ENCODE peak calls at places on chromosomes 1 and 21, in seven cellular contexts. A, Q, C, J, P, D and E are unnamed samples.

GRCh38 chr21:45146301-45146700 is 71.9 kb downstream of the ADARB1 start:
- DNase-seq in A (peak; percentile 54), Q (no peak), C (no peak), J (peak; percentile 72), P (no peak), D (no peak), E (no peak)

GRCh38 chr1:224080082-224080774 is 33.7 kb upstream of the FBXO28 start:
- DNase-seq in A (no peak), Q (no peak), C (no peak), J (no peak), P (no peak), D (no peak), E (no peak)

GRCh38 chr1:7578206-7578605 is 192.9 kb upstream of the VAMP3 start:
- DNase-seq in A (peak; percentile 35), Q (no peak), C (no peak), J (peak; percentile 47), P (no peak), D (no peak), E (no peak)

GRCh38 chr1:25232027-25232865 is at the start of gene SYF2:
- DNase-seq in A (peak; percentile 96), Q (peak; percentile 89), C (peak; percentile 92), J (peak; percentile 96), P (peak; percentile 94), D (peak; percentile 97), E (peak; percentile 96)

GRCh38 chr21:14267071-14267470 is 51.1 kb downstream of the RBM11 start:
- DNase-seq in A (no peak), Q (no peak), C (no peak), J (no peak), P (no peak), D (no peak), E (no peak)

GRCh38 chr1:201346337-201346939 is 31.0 kb downstream of the TNNT2 start:
- DNase-seq in A (peak; percentile 27), Q (peak; percentile 33), C (no peak), J (no peak), P (no peak), D (peak; percentile 23), E (no peak)

GRCh38 chr1:94634977-94635416 is 93.4 kb upstream of the F3 start:
- DNase-seq in A (no peak), Q (no peak), C (no peak), J (no peak), P (no peak), D (no peak), E (no peak)

GRCh38 chr1:179550753-179551682 is 24.7 kb downstream of the NPHS2 start:
- DNase-seq in A (no peak), Q (no peak), C (no peak), J (no peak), P (no peak), D (no peak), E (no peak)

GRCh38 chr1:243745361-243745760 is 104.7 kb downstream of the AKT3 start:
- DNase-seq in A (no peak), Q (no peak), C (no peak), J (no peak), P (no peak), D (no peak), E (no peak)

GRCh38 chr1:9842781-9843575 is 19.2 kb upstream of the CLSTN1 start:
- DNase-seq in A (no peak), Q (no peak), C (no peak), J (no peak), P (no peak), D (no peak), E (no peak)
- H3K27ac ChIP-seq in A (no peak overlapping the region), Q (no peak overlapping the region), C (no peak overlapping the region), J (no peak overlapping the region), P (no peak overlapping the region), D (no peak overlapping the region), E (no peak overlapping the region)

GRCh38 chr1:192580351-192580962 is 4.9 kb downstream of the RGS1 start:
- DNase-seq in A (no peak), Q (peak; percentile 52), C (no peak), J (no peak), P (no peak), D (peak; percentile 48), E (peak; percentile 46)
- H3K4me3 ChIP-seq in A (no peak overlapping the region), Q (no peak overlapping the region), C (no peak overlapping the region), J (no peak overlapping the region), P (no peak overlapping the region), D (no peak overlapping the region), E (peak overlapping the region; percentile 97)

DNA sequence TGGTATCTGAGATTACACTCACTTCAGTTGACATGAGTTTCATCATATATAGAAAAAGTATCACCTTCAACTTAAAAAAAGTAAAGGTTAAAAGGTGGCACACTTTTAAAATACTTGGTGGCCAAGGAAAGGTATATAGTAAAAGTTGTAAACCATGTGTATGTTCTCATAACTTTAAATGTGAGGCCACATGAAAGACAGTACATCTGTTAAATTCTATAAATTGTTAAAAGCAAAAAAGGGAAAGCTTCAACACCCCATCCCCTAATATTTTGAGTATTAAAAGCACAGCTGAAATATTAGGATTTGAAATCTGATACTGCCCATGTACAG is 5.6 kb downstream of the IRF2BP2 start:
- DNase-seq in A (no peak), Q (no peak), C (no peak), J (no peak), P (no peak), D (no peak), E (no peak)
- H3K4me1 ChIP-seq in A (no peaks in the 10 kb centered on the region), Q (peaks cover 45% of the 10 kb centered on the region), C (peaks cover 56% of the 10 kb centered on the region), J (no peaks in the 10 kb centered on the region), P (peaks cover 9% of the 10 kb centered on the region), D (peaks cover 84% of the 10 kb centered on the region), E (peaks cover 83% of the 10 kb centered on the region)

GRCh38 chr21:41751621-41752020 is 15.2 kb downstream of the RIPK4 start:
- DNase-seq in A (peak; percentile 33), Q (no peak), C (no peak), J (no peak), P (no peak), D (no peak), E (no peak)
- H3K27ac ChIP-seq in A (no peak overlapping the region), Q (no peak overlapping the region), C (no peak overlapping the region), J (peak overlapping the region; percentile 31), P (no peak overlapping the region), D (no peak overlapping the region), E (no peak overlapping the region)

GRCh38 chr1:109875874-109876273 is 34.8 kb upstream of the CSF1 start:
- DNase-seq in A (no peak), Q (no peak), C (no peak), J (no peak), P (no peak), D (no peak), E (no peak)

GRCh38 chr1:109876617-109877319 is 33.9 kb upstream of the CSF1 start:
- DNase-seq in A (no peak), Q (no peak), C (no peak), J (no peak), P (no peak), D (no peak), E (no peak)

GRCh38 chr1:109877320-109877771 is 33.3 kb upstream of the CSF1 start:
- DNase-seq in A (peak; percentile 86), Q (peak; percentile 62), C (no peak), J (peak; percentile 88), P (peak; percentile 76), D (no peak), E (no peak)

GRCh38 chr1:109878531-109878930 is 32.1 kb upstream of the CSF1 start:
- DNase-seq in A (no peak), Q (no peak), C (no peak), J (no peak), P (no peak), D (no peak), E (no peak)

DNA sequence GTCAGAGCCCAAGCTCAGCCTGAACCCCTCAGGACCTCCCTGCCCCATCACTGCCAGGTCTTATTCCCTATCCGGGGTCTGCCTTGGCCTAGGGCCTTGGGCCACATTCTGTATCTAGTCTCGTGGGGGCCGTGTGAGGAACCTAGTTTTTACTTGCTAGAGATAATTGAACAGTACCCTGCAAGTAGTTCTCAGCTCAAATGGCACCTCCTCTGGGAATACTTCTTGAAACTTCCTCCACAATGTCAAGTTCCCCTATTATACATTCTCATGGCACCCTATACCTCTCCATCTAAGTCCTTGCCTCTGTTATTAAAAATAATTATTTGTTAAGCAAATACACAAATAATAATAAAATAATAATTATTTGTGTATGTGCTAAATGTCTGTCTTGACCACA is 32.9 kb upstream of the CSF1 start:
- DNase-seq in A (no peak), Q (no peak), C (no peak), J (no peak), P (no peak), D (no peak), E (no peak)
- H3K4me3 ChIP-seq in A (no peak overlapping the region), Q (peak overlapping the region; percentile 5), C (no peak overlapping the region), J (peak overlapping the region; percentile 9), P (no peak overlapping the region), D (no peak overlapping the region), E (no peak overlapping the region)

DNA sequence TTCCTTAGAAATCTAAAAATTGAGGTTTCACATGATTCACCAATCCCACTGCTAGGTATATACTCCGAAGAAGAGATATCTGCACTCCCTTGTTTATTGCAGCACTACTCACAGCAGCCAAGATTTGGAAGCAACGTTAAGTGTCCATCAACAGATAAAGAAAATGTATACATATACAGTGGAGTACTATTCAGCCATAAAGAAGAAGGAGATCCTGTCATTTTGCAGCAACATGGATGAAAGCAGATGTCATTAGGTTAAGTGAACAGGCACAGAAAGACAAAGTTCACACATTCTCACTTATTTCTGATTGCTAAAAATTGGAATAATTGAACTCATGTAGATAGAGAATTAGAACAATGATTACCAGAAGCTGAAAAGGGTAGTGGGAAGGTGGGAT is 56.4 kb downstream of the RABGAP1L start:
- DNase-seq in A (no peak), Q (no peak), C (no peak), J (no peak), P (no peak), D (no peak), E (no peak)
- H3K4me1 ChIP-seq in A (no peaks in the 10 kb centered on the region), Q (no peaks in the 10 kb centered on the region), C (no peaks in the 10 kb centered on the region), J (no peaks in the 10 kb centered on the region), P (no peaks in the 10 kb centered on the region), D (peaks cover 28% of the 10 kb centered on the region), E (no peaks in the 10 kb centered on the region)

GRCh38 chr1:89890085-89890754 is 69.4 kb downstream of the LRRC8D start:
- DNase-seq in A (no peak), Q (no peak), C (no peak), J (no peak), P (no peak), D (no peak), E (no peak)
- H3K27ac ChIP-seq in A (no peak overlapping the region), Q (no peak overlapping the region), C (no peak overlapping the region), J (no peak overlapping the region), P (no peak overlapping the region), D (no peak overlapping the region), E (no peak overlapping the region)